ENCODE peak calls at places on chromosomes 3 and 15, in eight cellular contexts. One of them, this sample, is unnamed. For H3K4me1, the result is how much of the 10 kb centered on the place peaks cover.

GRCh38 chr15:49370782-49371181 is 52.3 kb upstream of the FGF7 start:
- DNase-seq in GM12878: no peak
- DNase-seq in gastrocnemius medialis: no peak
- DNase-seq in tibial nerve: no peak
- DNase-seq in sigmoid colon: no peak
- DNase-seq in A549: no peak
- DNase-seq in breast epithelium: no peak
- DNase-seq in thyroid gland: no peak
- DNase-seq in this sample: no peak

GRCh38 chr3:129599607-129600006 is 6.9 kb downstream of the PLXND1 start:
- DNase-seq in GM12878: no peak
- DNase-seq in gastrocnemius medialis: peak
- DNase-seq in tibial nerve: no peak
- DNase-seq in sigmoid colon: peak
- DNase-seq in A549: no peak
- DNase-seq in breast epithelium: no peak
- DNase-seq in thyroid gland: no peak
- DNase-seq in this sample: no peak

GRCh38 chr3:33636125-33636855 is 81.8 kb downstream of the CLASP2 start:
- DNase-seq in GM12878: no peak
- DNase-seq in gastrocnemius medialis: no peak
- DNase-seq in tibial nerve: no peak
- DNase-seq in sigmoid colon: no peak
- DNase-seq in A549: peak
- DNase-seq in breast epithelium: no peak
- DNase-seq in thyroid gland: no peak
- DNase-seq in this sample: no peak

GRCh38 chr3:55332191-55332590 is 154.9 kb downstream of the WNT5A start:
- DNase-seq in GM12878: no peak
- DNase-seq in gastrocnemius medialis: no peak
- DNase-seq in tibial nerve: no peak
- DNase-seq in sigmoid colon: no peak
- DNase-seq in A549: no peak
- DNase-seq in breast epithelium: no peak
- DNase-seq in thyroid gland: no peak
- DNase-seq in this sample: no peak

GRCh38 chr3:99809565-99809964 is 8.1 kb upstream of the CMSS1 start:
- DNase-seq in GM12878: no peak
- DNase-seq in gastrocnemius medialis: no peak
- DNase-seq in tibial nerve: no peak
- DNase-seq in sigmoid colon: no peak
- DNase-seq in A549: no peak
- DNase-seq in breast epithelium: no peak
- DNase-seq in thyroid gland: no peak
- DNase-seq in this sample: no peak

GRCh38 chr3:196518999-196519737 is 4.0 kb upstream of the SMCO1 start:
- DNase-seq in GM12878: no peak
- DNase-seq in gastrocnemius medialis: peak
- DNase-seq in tibial nerve: peak
- DNase-seq in sigmoid colon: peak
- DNase-seq in A549: no peak
- DNase-seq in breast epithelium: no peak
- DNase-seq in thyroid gland: peak
- DNase-seq in this sample: no peak

GRCh38 chr3:46396129-46396528 is 10.7 kb downstream of the CCR5AS start:
- DNase-seq in GM12878: peak
- DNase-seq in gastrocnemius medialis: no peak
- DNase-seq in tibial nerve: no peak
- DNase-seq in sigmoid colon: no peak
- DNase-seq in A549: no peak
- DNase-seq in breast epithelium: no peak
- DNase-seq in thyroid gland: no peak
- DNase-seq in this sample: no peak

GRCh38 chr3:14130230-14130629 is 5.4 kb downstream of the TMEM43 start:
- DNase-seq in GM12878: no peak
- DNase-seq in gastrocnemius medialis: peak
- DNase-seq in tibial nerve: no peak
- DNase-seq in sigmoid colon: no peak
- DNase-seq in A549: no peak
- DNase-seq in breast epithelium: no peak
- DNase-seq in thyroid gland: no peak
- DNase-seq in this sample: no peak

GRCh38 chr15:79047676-79048439 is 42.7 kb downstream of the RASGRF1 start:
- DNase-seq in GM12878: no peak
- DNase-seq in gastrocnemius medialis: no peak
- DNase-seq in tibial nerve: no peak
- DNase-seq in sigmoid colon: peak
- DNase-seq in A549: no peak
- DNase-seq in breast epithelium: no peak
- DNase-seq in thyroid gland: no peak
- DNase-seq in this sample: no peak

GRCh38 chr3:137385922-137386321 is 378.2 kb upstream of the SOX14 start:
- DNase-seq in GM12878: no peak
- DNase-seq in gastrocnemius medialis: no peak
- DNase-seq in tibial nerve: no peak
- DNase-seq in sigmoid colon: no peak
- DNase-seq in A549: no peak
- DNase-seq in breast epithelium: no peak
- DNase-seq in thyroid gland: no peak
- DNase-seq in this sample: no peak

GRCh38 chr3:193774272-193774915 is 181.4 kb downstream of the OPA1 start:
- DNase-seq in GM12878: no peak
- DNase-seq in gastrocnemius medialis: no peak
- DNase-seq in tibial nerve: no peak
- DNase-seq in sigmoid colon: no peak
- DNase-seq in A549: no peak
- DNase-seq in breast epithelium: no peak
- DNase-seq in thyroid gland: no peak
- DNase-seq in this sample: no peak

GRCh38 chr15:72992733-72993321 is 59.4 kb upstream of the NEO1 start:
- DNase-seq in GM12878: no peak
- DNase-seq in gastrocnemius medialis: no peak
- DNase-seq in tibial nerve: no peak
- DNase-seq in sigmoid colon: no peak
- DNase-seq in A549: no peak
- DNase-seq in breast epithelium: no peak
- DNase-seq in thyroid gland: no peak
- DNase-seq in this sample: no peak

GRCh38 chr3:47381317-47382157 is 716 bp downstream of the PTPN23 start:
- DNase-seq in GM12878: peak
- DNase-seq in gastrocnemius medialis: peak
- DNase-seq in tibial nerve: peak
- DNase-seq in sigmoid colon: peak
- DNase-seq in A549: peak
- DNase-seq in breast epithelium: peak
- DNase-seq in thyroid gland: peak
- DNase-seq in this sample: peak

GRCh38 chr15:39574416-39574815 is 6.5 kb upstream of the THBS1 start:
- DNase-seq in GM12878: no peak
- DNase-seq in gastrocnemius medialis: no peak
- DNase-seq in tibial nerve: no peak
- DNase-seq in sigmoid colon: no peak
- DNase-seq in A549: no peak
- DNase-seq in breast epithelium: no peak
- DNase-seq in thyroid gland: no peak
- DNase-seq in this sample: no peak

GRCh38 chr3:53778154-53778553 is 68.1 kb downstream of the CHDH start:
- DNase-seq in GM12878: no peak
- DNase-seq in gastrocnemius medialis: no peak
- DNase-seq in tibial nerve: no peak
- DNase-seq in sigmoid colon: no peak
- DNase-seq in A549: no peak
- DNase-seq in breast epithelium: no peak
- DNase-seq in thyroid gland: no peak
- DNase-seq in this sample: no peak

DNA sequence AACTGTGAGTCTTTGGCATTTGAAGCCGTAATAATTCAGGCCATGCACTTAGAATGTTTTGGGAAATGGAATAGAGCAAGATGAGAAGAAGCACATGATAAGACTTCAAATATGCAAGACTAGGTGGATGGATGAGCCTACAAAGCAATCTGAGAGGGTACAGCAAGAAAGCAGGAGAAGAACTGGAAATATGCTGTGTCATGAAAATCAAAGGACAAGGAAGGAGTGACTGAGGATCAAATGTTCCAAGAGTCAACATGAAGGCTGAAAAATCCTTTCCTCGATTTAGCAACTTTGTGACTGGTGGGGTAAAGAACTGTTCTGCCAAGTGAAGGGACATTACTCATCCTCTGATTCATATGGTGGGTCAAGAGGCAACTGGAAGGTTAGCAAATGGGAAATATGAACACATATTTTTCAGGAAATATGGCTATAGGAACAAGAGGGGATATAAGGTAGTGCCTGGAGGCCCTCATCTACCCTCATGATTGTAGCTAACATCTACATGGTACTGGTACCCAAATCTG is 803.7 kb upstream of the ARRDC4 start:
- DNase-seq in GM12878: no peak
- DNase-seq in gastrocnemius medialis: no peak
- DNase-seq in tibial nerve: no peak
- DNase-seq in sigmoid colon: no peak
- DNase-seq in A549: no peak
- DNase-seq in breast epithelium: no peak
- DNase-seq in thyroid gland: no peak
- DNase-seq in this sample: no peak
- H3K4me1 ChIP-seq in GM12878: under half
- H3K4me1 ChIP-seq in gastrocnemius medialis: under half
- H3K4me1 ChIP-seq in tibial nerve: under half
- H3K4me1 ChIP-seq in sigmoid colon: under half
- H3K4me1 ChIP-seq in A549: under half
- H3K4me1 ChIP-seq in breast epithelium: under half
- H3K4me1 ChIP-seq in thyroid gland: under half
- H3K4me1 ChIP-seq in this sample: under half

GRCh38 chr3:151697496-151697895 is 36.2 kb upstream of the AADACL2 start:
- DNase-seq in GM12878: no peak
- DNase-seq in gastrocnemius medialis: no peak
- DNase-seq in tibial nerve: no peak
- DNase-seq in sigmoid colon: no peak
- DNase-seq in A549: peak
- DNase-seq in breast epithelium: no peak
- DNase-seq in thyroid gland: no peak
- DNase-seq in this sample: no peak
- TF ChIP-seq CTCF in GM12878: no peak
- TF ChIP-seq CTCF in gastrocnemius medialis: no peak
- TF ChIP-seq CTCF in tibial nerve: no peak
- TF ChIP-seq CTCF in sigmoid colon: no peak
- TF ChIP-seq CTCF in A549: peak
- TF ChIP-seq CTCF in breast epithelium: no peak
- TF ChIP-seq CTCF in thyroid gland: no peak
- TF ChIP-seq CTCF in this sample: no peak

DNA sequence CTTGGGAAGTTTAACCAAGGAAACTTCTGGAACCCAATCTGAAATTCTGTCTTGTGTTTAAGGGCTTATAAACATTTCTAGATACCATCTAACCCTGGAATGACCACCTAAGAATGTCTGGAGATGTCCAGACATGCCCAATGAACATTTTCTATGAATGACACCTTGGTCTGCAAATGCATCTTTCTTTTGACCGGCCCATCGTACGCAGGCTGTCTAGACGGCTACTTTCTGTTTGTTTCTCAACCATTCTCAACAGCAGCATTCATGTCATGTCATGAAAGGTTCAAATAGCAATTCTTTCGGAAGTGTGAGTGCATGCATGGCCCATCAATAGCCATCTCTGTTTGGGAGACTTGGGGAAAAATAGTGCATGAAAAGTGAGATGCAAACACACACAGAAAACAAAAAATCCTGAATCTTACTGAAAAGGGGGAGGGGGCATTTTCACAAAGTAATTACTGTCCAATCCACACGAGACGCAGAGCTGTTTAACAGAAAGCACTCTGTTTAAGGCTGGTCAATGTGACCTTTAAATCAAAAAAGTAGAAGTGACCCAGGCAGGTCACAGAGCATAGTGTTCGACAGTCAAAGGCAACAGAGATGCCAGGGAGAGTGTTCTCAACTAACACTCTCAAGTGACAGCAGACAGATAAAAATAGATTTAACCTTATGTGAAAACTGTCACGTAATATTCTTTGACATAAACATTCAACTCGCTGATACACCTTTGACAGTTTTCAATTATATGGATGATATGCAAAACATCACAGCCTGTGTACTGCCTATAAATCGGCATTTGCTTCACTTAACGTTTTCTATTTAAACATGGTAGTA is 15.7 kb downstream of the PDZRN3 start:
- DNase-seq in GM12878: no peak
- DNase-seq in gastrocnemius medialis: no peak
- DNase-seq in tibial nerve: no peak
- DNase-seq in sigmoid colon: no peak
- DNase-seq in A549: no peak
- DNase-seq in breast epithelium: no peak
- DNase-seq in thyroid gland: no peak
- DNase-seq in this sample: no peak
- TF ChIP-seq POLR2A in GM12878: no peak
- TF ChIP-seq POLR2A in gastrocnemius medialis: peak
- TF ChIP-seq POLR2A in tibial nerve: no peak
- TF ChIP-seq POLR2A in sigmoid colon: no peak
- TF ChIP-seq POLR2A in A549: no peak
- TF ChIP-seq POLR2A in breast epithelium: no peak
- TF ChIP-seq POLR2A in thyroid gland: no peak
- TF ChIP-seq POLR2A in this sample: no peak

GRCh38 chr3:191340976-191341375 is 10.7 kb upstream of the UTS2B start:
- DNase-seq in GM12878: no peak
- DNase-seq in gastrocnemius medialis: no peak
- DNase-seq in tibial nerve: no peak
- DNase-seq in sigmoid colon: no peak
- DNase-seq in A549: no peak
- DNase-seq in breast epithelium: no peak
- DNase-seq in thyroid gland: no peak
- DNase-seq in this sample: no peak

GRCh38 chr3:191343115-191343514 is 12.8 kb upstream of the UTS2B start:
- DNase-seq in GM12878: no peak
- DNase-seq in gastrocnemius medialis: no peak
- DNase-seq in tibial nerve: no peak
- DNase-seq in sigmoid colon: no peak
- DNase-seq in A549: no peak
- DNase-seq in breast epithelium: no peak
- DNase-seq in thyroid gland: no peak
- DNase-seq in this sample: no peak

GRCh38 chr3:191345334-191345733 is 15.0 kb upstream of the UTS2B start:
- DNase-seq in GM12878: no peak
- DNase-seq in gastrocnemius medialis: no peak
- DNase-seq in tibial nerve: no peak
- DNase-seq in sigmoid colon: no peak
- DNase-seq in A549: no peak
- DNase-seq in breast epithelium: no peak
- DNase-seq in thyroid gland: no peak
- DNase-seq in this sample: no peak

GRCh38 chr3:191339313-191339917 is 9.1 kb upstream of the UTS2B start:
- DNase-seq in GM12878: no peak
- DNase-seq in gastrocnemius medialis: no peak
- DNase-seq in tibial nerve: no peak
- DNase-seq in sigmoid colon: no peak
- DNase-seq in A549: no peak
- DNase-seq in breast epithelium: no peak
- DNase-seq in thyroid gland: no peak
- DNase-seq in this sample: no peak

DNA sequence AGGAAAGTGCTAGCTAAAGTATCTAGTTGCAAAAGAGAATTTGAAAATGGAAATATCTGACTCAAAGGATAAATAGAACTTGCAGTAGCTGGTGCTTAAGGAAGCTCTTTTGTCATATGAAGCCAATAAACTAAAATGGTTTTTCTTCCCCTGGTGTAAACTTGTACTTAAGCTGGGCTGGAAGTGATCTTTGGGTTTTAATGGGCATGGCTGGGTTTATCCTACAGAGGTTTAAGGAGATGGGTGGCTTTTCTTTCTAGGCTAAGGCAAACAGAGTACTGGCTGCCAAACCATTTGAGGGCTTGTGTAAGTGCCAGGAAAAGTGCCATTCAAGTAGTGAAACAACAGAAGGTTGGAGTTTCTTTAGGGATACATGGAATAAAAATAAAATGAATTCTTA is 12.1 kb upstream of the UTS2B start:
- DNase-seq in GM12878: no peak
- DNase-seq in gastrocnemius medialis: no peak
- DNase-seq in tibial nerve: no peak
- DNase-seq in sigmoid colon: no peak
- DNase-seq in A549: no peak
- DNase-seq in breast epithelium: no peak
- DNase-seq in thyroid gland: no peak
- DNase-seq in this sample: no peak
- H3K4me1 ChIP-seq in GM12878: under half
- H3K4me1 ChIP-seq in gastrocnemius medialis: half or more
- H3K4me1 ChIP-seq in tibial nerve: half or more
- H3K4me1 ChIP-seq in sigmoid colon: under half
- H3K4me1 ChIP-seq in A549: under half
- H3K4me1 ChIP-seq in breast epithelium: under half
- H3K4me1 ChIP-seq in thyroid gland: under half
- H3K4me1 ChIP-seq in this sample: under half

This sample was measured in esophagus squamous epithelium.